ENCODE peak calls at places on chromosomes 4 and X, in nine cellular contexts. One of them, this sample, is unnamed.
A peak's percentile ranks its signal among the peaks of the same experiment; 100 is the strongest.

GRCh38 chr4:76339364-76339763 is 32.8 kb downstream of the STBD1 start:
- DNase-seq in MG63: no peak
- DNase-seq in Calu3: no peak
- DNase-seq in upper lobe of right lung: no peak
- DNase-seq in T-helper 1 cell: no peak
- DNase-seq in ecto neural progenitor cell: no peak
- DNase-seq in NCI-H1105: no peak
- DNase-seq in body of pancreas: no peak
- DNase-seq in Caco-2: no peak
- DNase-seq in this sample: no peak

GRCh38 chrX:129791961-129792570 is 12.3 kb downstream of the SASH3 start:
- DNase-seq in MG63: no peak
- DNase-seq in Calu3: no peak
- DNase-seq in upper lobe of right lung: no peak
- DNase-seq in T-helper 1 cell: no peak
- DNase-seq in ecto neural progenitor cell: no peak
- DNase-seq in NCI-H1105: peak; percentile 21
- DNase-seq in body of pancreas: no peak
- DNase-seq in Caco-2: no peak
- DNase-seq in this sample: no peak

GRCh38 chr4:74433541-74434172 is 11.3 kb upstream of the AREG start:
- DNase-seq in MG63: no peak
- DNase-seq in Calu3: no peak
- DNase-seq in upper lobe of right lung: no peak
- DNase-seq in T-helper 1 cell: no peak
- DNase-seq in ecto neural progenitor cell: no peak
- DNase-seq in NCI-H1105: no peak
- DNase-seq in body of pancreas: no peak
- DNase-seq in Caco-2: no peak
- DNase-seq in this sample: no peak

GRCh38 chr4:15691346-15692140 is 9.9 kb downstream of the FAM200B start:
- DNase-seq in MG63: peak; percentile 29
- DNase-seq in Calu3: no peak
- DNase-seq in upper lobe of right lung: no peak
- DNase-seq in T-helper 1 cell: no peak
- DNase-seq in ecto neural progenitor cell: no peak
- DNase-seq in NCI-H1105: no peak
- DNase-seq in body of pancreas: no peak
- DNase-seq in Caco-2: no peak
- DNase-seq in this sample: no peak

GRCh38 chr4:52956691-52957090 is 94.6 kb downstream of the RASL11B start:
- DNase-seq in MG63: no peak
- DNase-seq in Calu3: no peak
- DNase-seq in upper lobe of right lung: no peak
- DNase-seq in T-helper 1 cell: no peak
- DNase-seq in ecto neural progenitor cell: no peak
- DNase-seq in NCI-H1105: no peak
- DNase-seq in body of pancreas: no peak
- DNase-seq in Caco-2: no peak
- DNase-seq in this sample: no peak

GRCh38 chr4:172815499-172816175 is 353.0 kb upstream of the GALNT7 start:
- DNase-seq in MG63: no peak
- DNase-seq in Calu3: no peak
- DNase-seq in upper lobe of right lung: no peak
- DNase-seq in T-helper 1 cell: no peak
- DNase-seq in ecto neural progenitor cell: no peak
- DNase-seq in NCI-H1105: no peak
- DNase-seq in body of pancreas: no peak
- DNase-seq in Caco-2: peak; percentile 64
- DNase-seq in this sample: no peak

GRCh38 chr4:6092131-6092530 is 73.9 kb upstream of the C4orf50 start:
- DNase-seq in MG63: no peak
- DNase-seq in Calu3: no peak
- DNase-seq in upper lobe of right lung: no peak
- DNase-seq in T-helper 1 cell: no peak
- DNase-seq in ecto neural progenitor cell: no peak
- DNase-seq in NCI-H1105: no peak
- DNase-seq in body of pancreas: no peak
- DNase-seq in Caco-2: no peak
- DNase-seq in this sample: no peak

GRCh38 chr4:107966903-107967302 is 22.8 kb upstream of the HADH start:
- DNase-seq in MG63: no peak
- DNase-seq in Calu3: no peak
- DNase-seq in upper lobe of right lung: no peak
- DNase-seq in T-helper 1 cell: no peak
- DNase-seq in ecto neural progenitor cell: no peak
- DNase-seq in NCI-H1105: no peak
- DNase-seq in body of pancreas: no peak
- DNase-seq in Caco-2: no peak
- DNase-seq in this sample: no peak

GRCh38 chr4:80058740-80059139 is 14.3 kb downstream of the ANTXR2 start:
- DNase-seq in MG63: no peak
- DNase-seq in Calu3: no peak
- DNase-seq in upper lobe of right lung: no peak
- DNase-seq in T-helper 1 cell: peak; percentile 17
- DNase-seq in ecto neural progenitor cell: no peak
- DNase-seq in NCI-H1105: no peak
- DNase-seq in body of pancreas: peak; percentile 24
- DNase-seq in Caco-2: no peak
- DNase-seq in this sample: no peak

GRCh38 chr4:129808242-129808641 is 712.3 kb downstream of the C4orf33 start:
- DNase-seq in MG63: no peak
- DNase-seq in Calu3: no peak
- DNase-seq in upper lobe of right lung: no peak
- DNase-seq in T-helper 1 cell: no peak
- DNase-seq in ecto neural progenitor cell: no peak
- DNase-seq in NCI-H1105: no peak
- DNase-seq in body of pancreas: no peak
- DNase-seq in Caco-2: no peak
- DNase-seq in this sample: no peak

GRCh38 chrX:31656013-31656412 is 584.2 kb upstream of the FTHL17 start:
- DNase-seq in MG63: no peak
- DNase-seq in Calu3: no peak
- DNase-seq in upper lobe of right lung: no peak
- DNase-seq in T-helper 1 cell: no peak
- DNase-seq in ecto neural progenitor cell: no peak
- DNase-seq in NCI-H1105: no peak
- DNase-seq in body of pancreas: no peak
- DNase-seq in Caco-2: no peak
- DNase-seq in this sample: no peak

GRCh38 chrX:3501833-3502535 is 155.5 kb upstream of the MXRA5 start:
- DNase-seq in MG63: no peak
- DNase-seq in Calu3: no peak
- DNase-seq in upper lobe of right lung: no peak
- DNase-seq in T-helper 1 cell: no peak
- DNase-seq in ecto neural progenitor cell: no peak
- DNase-seq in NCI-H1105: no peak
- DNase-seq in body of pancreas: no peak
- DNase-seq in Caco-2: no peak
- DNase-seq in this sample: no peak

GRCh38 chrX:53715336-53715924 is 28.9 kb upstream of the HUWE1 start:
- DNase-seq in MG63: no peak
- DNase-seq in Calu3: no peak
- DNase-seq in upper lobe of right lung: no peak
- DNase-seq in T-helper 1 cell: no peak
- DNase-seq in ecto neural progenitor cell: no peak
- DNase-seq in NCI-H1105: no peak
- DNase-seq in body of pancreas: no peak
- DNase-seq in Caco-2: no peak
- DNase-seq in this sample: no peak

GRCh38 chr4:126548890-126549289 is 1083.9 kb upstream of the INTU start:
- DNase-seq in MG63: no peak
- DNase-seq in Calu3: no peak
- DNase-seq in upper lobe of right lung: no peak
- DNase-seq in T-helper 1 cell: no peak
- DNase-seq in ecto neural progenitor cell: no peak
- DNase-seq in NCI-H1105: no peak
- DNase-seq in body of pancreas: no peak
- DNase-seq in Caco-2: no peak
- DNase-seq in this sample: no peak

GRCh38 chr4:147498031-147498700 is 17.3 kb downstream of the EDNRA start:
- DNase-seq in MG63: no peak
- DNase-seq in Calu3: no peak
- DNase-seq in upper lobe of right lung: no peak
- DNase-seq in T-helper 1 cell: no peak
- DNase-seq in ecto neural progenitor cell: no peak
- DNase-seq in NCI-H1105: no peak
- DNase-seq in body of pancreas: no peak
- DNase-seq in Caco-2: no peak
- DNase-seq in this sample: no peak

GRCh38 chr4:8441499-8442091 is 1.0 kb downstream of the TRMT44 start:
- DNase-seq in MG63: no peak
- DNase-seq in Calu3: no peak
- DNase-seq in upper lobe of right lung: no peak
- DNase-seq in T-helper 1 cell: no peak
- DNase-seq in ecto neural progenitor cell: no peak
- DNase-seq in NCI-H1105: no peak
- DNase-seq in body of pancreas: no peak
- DNase-seq in Caco-2: no peak
- DNase-seq in this sample: no peak

GRCh38 chr4:142660728-142661127 is 185.4 kb downstream of the INPP4B start:
- DNase-seq in MG63: no peak
- DNase-seq in Calu3: no peak
- DNase-seq in upper lobe of right lung: no peak
- DNase-seq in T-helper 1 cell: no peak
- DNase-seq in ecto neural progenitor cell: no peak
- DNase-seq in NCI-H1105: no peak
- DNase-seq in body of pancreas: no peak
- DNase-seq in Caco-2: no peak
- DNase-seq in this sample: no peak

GRCh38 chr4:99863804-99864203 is 30.4 kb downstream of the LAMTOR3 start:
- DNase-seq in MG63: no peak
- DNase-seq in Calu3: no peak
- DNase-seq in upper lobe of right lung: no peak
- DNase-seq in T-helper 1 cell: no peak
- DNase-seq in ecto neural progenitor cell: no peak
- DNase-seq in NCI-H1105: no peak
- DNase-seq in body of pancreas: no peak
- DNase-seq in Caco-2: no peak
- DNase-seq in this sample: no peak

GRCh38 chr4:53783208-53783859 is 192.0 kb upstream of the LNX1 start:
- DNase-seq in MG63: no peak
- DNase-seq in Calu3: no peak
- DNase-seq in upper lobe of right lung: no peak
- DNase-seq in T-helper 1 cell: no peak
- DNase-seq in ecto neural progenitor cell: no peak
- DNase-seq in NCI-H1105: no peak
- DNase-seq in body of pancreas: no peak
- DNase-seq in Caco-2: no peak
- DNase-seq in this sample: no peak

GRCh38 chr4:152258804-152259708 is 276.8 kb downstream of the FBXW7 start:
- DNase-seq in MG63: peak; percentile 58
- DNase-seq in Calu3: no peak
- DNase-seq in upper lobe of right lung: no peak
- DNase-seq in T-helper 1 cell: no peak
- DNase-seq in ecto neural progenitor cell: no peak
- DNase-seq in NCI-H1105: no peak
- DNase-seq in body of pancreas: no peak
- DNase-seq in Caco-2: no peak
- DNase-seq in this sample: peak; percentile 42

GRCh38 chr4:80143305-80143679 is 54.0 kb upstream of the PRDM8 start:
- DNase-seq in MG63: no peak
- DNase-seq in Calu3: no peak
- DNase-seq in upper lobe of right lung: no peak
- DNase-seq in T-helper 1 cell: no peak
- DNase-seq in ecto neural progenitor cell: no peak
- DNase-seq in NCI-H1105: no peak
- DNase-seq in body of pancreas: no peak
- DNase-seq in Caco-2: no peak
- DNase-seq in this sample: no peak

GRCh38 chrX:130497531-130497930 is 95.7 kb downstream of the RBMX2 start:
- DNase-seq in MG63: no peak
- DNase-seq in Calu3: no peak
- DNase-seq in upper lobe of right lung: no peak
- DNase-seq in T-helper 1 cell: no peak
- DNase-seq in ecto neural progenitor cell: no peak
- DNase-seq in NCI-H1105: no peak
- DNase-seq in body of pancreas: no peak
- DNase-seq in Caco-2: no peak
- DNase-seq in this sample: no peak

GRCh38 chr4:5797866-5798265 is 86.9 kb downstream of the EVC start:
- DNase-seq in MG63: no peak
- DNase-seq in Calu3: no peak
- DNase-seq in upper lobe of right lung: no peak
- DNase-seq in T-helper 1 cell: no peak
- DNase-seq in ecto neural progenitor cell: no peak
- DNase-seq in NCI-H1105: no peak
- DNase-seq in body of pancreas: no peak
- DNase-seq in Caco-2: no peak
- DNase-seq in this sample: no peak

GRCh38 chr4:168560835-168561210 is 64.0 kb downstream of the PALLD start:
- DNase-seq in MG63: no peak
- DNase-seq in Calu3: no peak
- DNase-seq in upper lobe of right lung: no peak
- DNase-seq in T-helper 1 cell: no peak
- DNase-seq in ecto neural progenitor cell: no peak
- DNase-seq in NCI-H1105: no peak
- DNase-seq in body of pancreas: no peak
- DNase-seq in Caco-2: no peak
- DNase-seq in this sample: no peak

GRCh38 chr4:93396274-93396673 is 432.3 kb upstream of the ATOH1 start:
- DNase-seq in MG63: peak; percentile 28
- DNase-seq in Calu3: no peak
- DNase-seq in upper lobe of right lung: no peak
- DNase-seq in T-helper 1 cell: no peak
- DNase-seq in ecto neural progenitor cell: no peak
- DNase-seq in NCI-H1105: no peak
- DNase-seq in body of pancreas: no peak
- DNase-seq in Caco-2: no peak
- DNase-seq in this sample: no peak

GRCh38 chr4:16894406-16894805 is 4.0 kb downstream of the LDB2 start:
- DNase-seq in MG63: no peak
- DNase-seq in Calu3: no peak
- DNase-seq in upper lobe of right lung: no peak
- DNase-seq in T-helper 1 cell: no peak
- DNase-seq in ecto neural progenitor cell: no peak
- DNase-seq in NCI-H1105: no peak
- DNase-seq in body of pancreas: no peak
- DNase-seq in Caco-2: no peak
- DNase-seq in this sample: no peak

GRCh38 chrX:119999087-119999634 is 55.6 kb upstream of the NKAP start:
- DNase-seq in MG63: no peak
- DNase-seq in Calu3: no peak
- DNase-seq in upper lobe of right lung: no peak
- DNase-seq in T-helper 1 cell: no peak
- DNase-seq in ecto neural progenitor cell: no peak
- DNase-seq in NCI-H1105: no peak
- DNase-seq in body of pancreas: no peak
- DNase-seq in Caco-2: no peak
- DNase-seq in this sample: no peak

GRCh38 chr4:164847967-164848649 is 28.9 kb upstream of the APELA start:
- DNase-seq in MG63: no peak
- DNase-seq in Calu3: no peak
- DNase-seq in upper lobe of right lung: no peak
- DNase-seq in T-helper 1 cell: no peak
- DNase-seq in ecto neural progenitor cell: no peak
- DNase-seq in NCI-H1105: no peak
- DNase-seq in body of pancreas: no peak
- DNase-seq in Caco-2: no peak
- DNase-seq in this sample: no peak

GRCh38 chrX:119228506-119229290 is 7.4 kb upstream of the PGRMC1 start:
- DNase-seq in MG63: peak; percentile 54
- DNase-seq in Calu3: no peak
- DNase-seq in upper lobe of right lung: no peak
- DNase-seq in T-helper 1 cell: no peak
- DNase-seq in ecto neural progenitor cell: no peak
- DNase-seq in NCI-H1105: no peak
- DNase-seq in body of pancreas: no peak
- DNase-seq in Caco-2: no peak
- DNase-seq in this sample: no peak

GRCh38 chrX:39854772-39855747 is 242.7 kb downstream of the BCOR start:
- DNase-seq in MG63: no peak
- DNase-seq in Calu3: no peak
- DNase-seq in upper lobe of right lung: no peak
- DNase-seq in T-helper 1 cell: peak; percentile 70
- DNase-seq in ecto neural progenitor cell: no peak
- DNase-seq in NCI-H1105: no peak
- DNase-seq in body of pancreas: no peak
- DNase-seq in Caco-2: no peak
- DNase-seq in this sample: no peak

GRCh38 chrX:153879741-153880439 is 6.1 kb downstream of the L1CAM start:
- DNase-seq in MG63: no peak
- DNase-seq in Calu3: no peak
- DNase-seq in upper lobe of right lung: no peak
- DNase-seq in T-helper 1 cell: no peak
- DNase-seq in ecto neural progenitor cell: no peak
- DNase-seq in NCI-H1105: no peak
- DNase-seq in body of pancreas: no peak
- DNase-seq in Caco-2: no peak
- DNase-seq in this sample: no peak